ENCODE peak calls at places on chromosomes 6 and 20, in six cellular contexts. U is RWPE2, O is mucosa of descending colon, V is upper lobe of right lung, B is astrocyte of the spinal cord, D is transverse colon. A is an unnamed sample.

GRCh38 chr6:78578430-78578829 is 288.9 kb upstream of the IRAK1BP1 start:
- DNase-seq in B (no peak), U (no peak), D (no peak), V (no peak), O (no peak), A (no peak)

GRCh38 chr20:31569163-31570020 is 35.7 kb upstream of the ID1 start:
- DNase-seq in U (no peak), D (peak; percentile 64), O (peak; percentile 85), V (peak; percentile 75), B (peak; percentile 54), A (peak; percentile 76)

GRCh38 chr6:28980797-28981390 is 24.2 kb downstream of the ZNF311 start:
- DNase-seq in U (no peak), D (peak; percentile 56), V (no peak), B (peak; percentile 89), O (peak; percentile 56), A (peak; percentile 63)

GRCh38 chr6:5486214-5486613 is 224.9 kb downstream of the FARS2 start:
- DNase-seq in O (no peak), B (no peak), V (no peak), D (no peak), U (no peak), A (no peak)

GRCh38 chr6:53986165-53986720 is 125.0 kb upstream of the MLIP start:
- DNase-seq in D (peak; percentile 53), O (peak; percentile 81), V (no peak), U (no peak), B (peak; percentile 77), A (peak; percentile 79)

GRCh38 chr6:6546318-6547110 is 42.0 kb upstream of the LY86 start:
- DNase-seq in O (peak; percentile 21), U (no peak), V (peak; percentile 73), D (peak; percentile 14), B (peak; percentile 13), A (no peak)

GRCh38 chr20:19211661-19212523 is 550 bp upstream of the SLC24A3 start:
- DNase-seq in O (peak; percentile 40), V (peak; percentile 80), B (peak; percentile 15), D (peak; percentile 19), U (no peak), A (peak; percentile 56)

GRCh38 chr6:139940741-139941712 is 566.6 kb upstream of the CITED2 start:
- DNase-seq in V (no peak), O (no peak), D (no peak), B (peak; percentile 21), U (no peak), A (no peak)

GRCh38 chr6:160987265-160987664 is 4.3 kb upstream of the MAP3K4 start:
- DNase-seq in V (no peak), D (no peak), B (no peak), O (no peak), U (no peak), A (no peak)

GRCh38 chr6:106158816-106159215 is 72.7 kb downstream of the PRDM1 start:
- DNase-seq in U (no peak), V (no peak), B (peak; percentile 29), D (no peak), O (no peak), A (no peak)

GRCh38 chr6:135438907-135439535 is 58.5 kb downstream of the AHI1 start:
- DNase-seq in V (no peak), U (no peak), O (no peak), B (peak; percentile 35), D (no peak), A (peak; percentile 46)

GRCh38 chr6:143999406-143999805 is 8.7 kb downstream of the PLAGL1 start:
- DNase-seq in V (no peak), D (no peak), U (no peak), O (no peak), B (peak; percentile 66), A (peak; percentile 62)

GRCh38 chr6:26240981-26241770 is 123.8 kb upstream of the BTN3A2 start:
- DNase-seq in O (peak; percentile 31), V (no peak), D (no peak), U (no peak), B (peak; percentile 84), A (peak; percentile 66)

GRCh38 chr20:32945710-32946221 is 58.5 kb downstream of the SUN5 start:
- DNase-seq in B (peak; percentile 22), U (no peak), O (no peak), V (no peak), D (no peak), A (peak; percentile 7)

GRCh38 chr20:20712004-20712473 is 405 bp downstream of the RALGAPA2 start:
- DNase-seq in V (no peak), O (no peak), D (peak; percentile 46), U (no peak), B (no peak), A (peak; percentile 10)

GRCh38 chr6:150575840-150576239 is 23.8 kb upstream of the PLEKHG1 start:
- DNase-seq in D (no peak), U (no peak), O (no peak), B (no peak), V (no peak), A (no peak)

GRCh38 chr20:36670665-36671357 is 24.8 kb upstream of the SLA2 start:
- DNase-seq in U (no peak), V (no peak), O (no peak), D (no peak), B (no peak), A (no peak)

GRCh38 chr20:986733-987355 is 15.3 kb downstream of the RSPO4 start:
- DNase-seq in U (no peak), B (no peak), D (no peak), V (no peak), O (no peak), A (no peak)

GRCh38 chr20:8246701-8247100 is 114.6 kb downstream of the PLCB1 start:
- DNase-seq in B (no peak), V (no peak), U (no peak), D (no peak), O (no peak), A (no peak)

GRCh38 chr6:123288649-123289048 is 292.6 kb downstream of the CLVS2 start:
- DNase-seq in O (no peak), D (no peak), V (no peak), B (no peak), U (no peak), A (no peak)

GRCh38 chr6:144853603-144854002 is 568.5 kb downstream of the UTRN start:
- DNase-seq in B (no peak), U (no peak), D (no peak), V (no peak), O (no peak), A (no peak)

GRCh38 chr6:14517536-14518105 is 400.0 kb downstream of the CD83 start:
- DNase-seq in B (no peak), D (no peak), V (no peak), O (no peak), U (no peak), A (no peak)

GRCh38 chr6:90169328-90169886 is 127.2 kb downstream of the BACH2 start:
- DNase-seq in B (no peak), D (no peak), U (no peak), V (no peak), O (no peak), A (no peak)

GRCh38 chr6:90162648-90163409 is 133.8 kb downstream of the BACH2 start:
- DNase-seq in U (no peak), B (no peak), D (no peak), V (no peak), O (no peak), A (no peak)

GRCh38 chr6:90168693-90169131 is 127.9 kb downstream of the BACH2 start:
- DNase-seq in U (no peak), D (no peak), B (peak; percentile 47), O (no peak), V (no peak), A (peak; percentile 63)

GRCh38 chr6:90170601-90171000 is 126.0 kb downstream of the BACH2 start:
- DNase-seq in B (no peak), U (no peak), O (no peak), D (no peak), V (no peak), A (no peak)

DNA sequence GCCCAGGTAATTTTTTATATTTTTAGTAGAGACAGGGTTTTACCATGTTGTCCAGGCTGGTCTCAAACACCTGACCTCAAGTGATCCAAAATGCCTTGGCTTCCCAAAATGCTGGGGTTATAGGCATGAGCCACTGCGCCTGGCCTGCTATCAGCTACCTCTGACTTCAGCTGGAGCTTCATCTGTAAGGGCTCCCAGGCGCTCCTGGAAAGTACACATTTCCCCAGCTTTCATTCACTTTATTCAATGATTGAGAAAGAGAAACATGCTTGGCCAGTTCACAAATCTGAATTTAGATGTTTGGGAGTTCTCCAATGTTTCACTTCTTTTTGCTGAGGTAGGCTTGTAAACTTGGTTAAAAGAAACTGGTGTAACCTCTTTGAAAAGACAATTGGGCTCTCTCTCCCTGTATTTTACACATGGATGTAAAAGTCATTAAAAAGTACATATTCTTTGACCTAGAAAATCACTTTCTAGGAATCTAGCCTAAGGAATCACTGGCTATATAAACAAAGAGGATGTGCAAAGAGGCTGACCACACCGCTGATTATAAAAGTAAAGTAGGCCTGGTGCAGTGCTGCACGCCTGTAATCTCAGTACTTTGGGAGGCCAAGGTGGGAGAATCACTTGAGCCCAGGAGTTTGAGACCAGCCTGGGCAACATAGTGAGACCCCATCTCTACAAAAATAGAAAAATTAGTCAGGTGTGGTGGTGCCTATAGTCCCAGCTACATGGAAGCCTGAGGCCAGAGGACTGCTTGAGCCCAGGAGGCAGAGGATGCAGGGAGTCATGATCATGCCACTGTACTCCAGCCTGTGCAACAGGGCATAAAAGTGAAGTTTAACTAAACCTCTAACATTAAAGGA is 128.9 kb downstream of the BACH2 start:
- DNase-seq in B (no peak), V (no peak), D (no peak), U (no peak), O (no peak), A (no peak)
- H3K4me3 ChIP-seq in B (no peak overlapping the region), V (no peak overlapping the region), D (no peak overlapping the region), U (no peak overlapping the region), O (no peak overlapping the region), A (no peak overlapping the region)

DNA sequence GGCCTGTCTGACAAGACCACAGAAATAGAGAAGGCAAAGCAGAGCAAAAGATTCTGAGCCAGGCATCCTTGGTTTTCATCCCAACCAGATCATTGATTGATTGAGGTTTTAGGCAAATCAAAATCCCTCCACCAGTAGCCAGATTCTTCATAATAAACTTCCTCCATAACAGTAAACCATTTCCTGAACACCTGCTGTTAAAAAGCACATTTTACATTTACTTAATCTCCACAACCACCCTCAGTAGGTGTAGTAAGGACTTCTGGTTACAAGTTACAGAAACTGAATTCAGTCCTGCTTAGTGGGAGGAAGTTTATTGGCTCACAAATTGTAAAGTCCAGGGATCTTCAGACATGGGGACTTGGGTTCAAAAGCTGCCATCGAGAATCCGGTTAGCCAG is 28.3 kb downstream of the EIF2S2 start:
- DNase-seq in U (no peak), V (no peak), B (no peak), D (no peak), O (no peak), A (no peak)
- H3K4me3 ChIP-seq in U (no peak overlapping the region), V (no peak overlapping the region), B (no peak overlapping the region), D (no peak overlapping the region), O (no peak overlapping the region), A (no peak overlapping the region)

DNA sequence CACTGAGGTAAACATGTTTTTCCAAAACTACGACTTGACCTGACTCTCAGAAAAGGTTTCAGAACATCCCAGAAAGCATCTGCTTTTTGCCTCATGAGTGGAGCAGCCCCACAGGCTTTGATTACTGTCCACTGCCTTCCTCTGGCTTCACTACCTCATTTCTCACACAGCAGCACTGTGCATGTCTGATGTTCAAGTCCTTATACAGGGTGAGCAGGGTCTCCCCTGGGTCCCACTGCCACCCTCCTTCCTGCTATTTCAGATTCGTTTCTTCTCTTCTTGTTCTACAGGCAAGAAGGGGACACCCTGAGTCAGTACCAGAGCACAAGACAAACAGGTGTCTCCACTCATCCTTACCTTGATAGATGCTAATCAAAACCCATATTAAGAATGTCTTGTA is 64.7 kb upstream of the NFATC2 start:
- DNase-seq in O (no peak), V (no peak), B (no peak), U (no peak), D (no peak), A (no peak)
- H3K4me3 ChIP-seq in O (no peak overlapping the region), V (no peak overlapping the region), B (no peak overlapping the region), U (no peak overlapping the region), D (no peak overlapping the region), A (no peak overlapping the region)

GRCh38 chr6:37056112-37056403 is 50.6 kb downstream of the FGD2 start:
- DNase-seq in V (no peak), U (no peak), O (no peak), B (no peak), D (no peak), A (no peak)
- H3K4me3 ChIP-seq in V (no peak overlapping the region), U (no peak overlapping the region), O (no peak overlapping the region), B (no peak overlapping the region), D (no peak overlapping the region), A (no peak overlapping the region)

A was measured in foreskin fibroblast.